ENCODE peak calls at places on chromosomes 1 and 21, in eight cellular contexts. One of them, this sample, is unnamed. For H3K36me3, the result is how much of the 10 kb centered on the place peaks cover.

GRCh38 chr1:198167436-198167934 is 10.7 kb downstream of the NEK7 start:
- DNase-seq in stomach: no peak
- DNase-seq in GM23338: no peak
- DNase-seq in PC-3: peak
- DNase-seq in HCT116: no peak
- DNase-seq in left ventricle myocardium inferior: no peak
- DNase-seq in mammary epithelial cell: peak
- DNase-seq in endodermal cell: no peak
- DNase-seq in this sample: no peak

GRCh38 chr1:25033828-25034451 is 103.9 kb upstream of the RUNX3 start:
- DNase-seq in stomach: peak
- DNase-seq in GM23338: no peak
- DNase-seq in PC-3: no peak
- DNase-seq in HCT116: no peak
- DNase-seq in left ventricle myocardium inferior: peak
- DNase-seq in mammary epithelial cell: no peak
- DNase-seq in endodermal cell: no peak
- DNase-seq in this sample: no peak

GRCh38 chr1:74611887-74612286 is 61.7 kb downstream of the ERICH3 start:
- DNase-seq in stomach: no peak
- DNase-seq in GM23338: no peak
- DNase-seq in PC-3: no peak
- DNase-seq in HCT116: no peak
- DNase-seq in left ventricle myocardium inferior: no peak
- DNase-seq in mammary epithelial cell: no peak
- DNase-seq in endodermal cell: no peak
- DNase-seq in this sample: no peak

GRCh38 chr1:236301080-236301957 is 19.6 kb upstream of the ERO1B start:
- DNase-seq in stomach: no peak
- DNase-seq in GM23338: peak
- DNase-seq in PC-3: no peak
- DNase-seq in HCT116: no peak
- DNase-seq in left ventricle myocardium inferior: no peak
- DNase-seq in mammary epithelial cell: no peak
- DNase-seq in endodermal cell: no peak
- DNase-seq in this sample: no peak

GRCh38 chr1:243974451-243975292 is 76.4 kb upstream of the ZBTB18 start:
- DNase-seq in stomach: no peak
- DNase-seq in GM23338: peak
- DNase-seq in PC-3: peak
- DNase-seq in HCT116: no peak
- DNase-seq in left ventricle myocardium inferior: no peak
- DNase-seq in mammary epithelial cell: no peak
- DNase-seq in endodermal cell: peak
- DNase-seq in this sample: no peak

GRCh38 chr1:243482237-243483022 is 226.6 kb downstream of the SDCCAG8 start:
- DNase-seq in stomach: no peak
- DNase-seq in GM23338: peak
- DNase-seq in PC-3: peak
- DNase-seq in HCT116: no peak
- DNase-seq in left ventricle myocardium inferior: no peak
- DNase-seq in mammary epithelial cell: peak
- DNase-seq in endodermal cell: peak
- DNase-seq in this sample: no peak

GRCh38 chr1:191674780-191675179 is 483.5 kb upstream of the RGS18 start:
- DNase-seq in stomach: no peak
- DNase-seq in GM23338: peak
- DNase-seq in PC-3: no peak
- DNase-seq in HCT116: no peak
- DNase-seq in left ventricle myocardium inferior: no peak
- DNase-seq in mammary epithelial cell: no peak
- DNase-seq in endodermal cell: no peak
- DNase-seq in this sample: no peak

GRCh38 chr1:64343105-64343960 is 126.6 kb upstream of the CACHD1 start:
- DNase-seq in stomach: no peak
- DNase-seq in GM23338: no peak
- DNase-seq in PC-3: peak
- DNase-seq in HCT116: peak
- DNase-seq in left ventricle myocardium inferior: no peak
- DNase-seq in mammary epithelial cell: peak
- DNase-seq in endodermal cell: peak
- DNase-seq in this sample: peak

GRCh38 chr1:234893725-234894630 is 234.7 kb downstream of the TOMM20 start:
- DNase-seq in stomach: peak
- DNase-seq in GM23338: no peak
- DNase-seq in PC-3: peak
- DNase-seq in HCT116: no peak
- DNase-seq in left ventricle myocardium inferior: no peak
- DNase-seq in mammary epithelial cell: peak
- DNase-seq in endodermal cell: no peak
- DNase-seq in this sample: no peak

GRCh38 chr1:70090875-70091274 is 114.5 kb downstream of the LRRC40 start:
- DNase-seq in stomach: no peak
- DNase-seq in GM23338: no peak
- DNase-seq in PC-3: peak
- DNase-seq in HCT116: no peak
- DNase-seq in left ventricle myocardium inferior: no peak
- DNase-seq in mammary epithelial cell: peak
- DNase-seq in endodermal cell: no peak
- DNase-seq in this sample: peak

DNA sequence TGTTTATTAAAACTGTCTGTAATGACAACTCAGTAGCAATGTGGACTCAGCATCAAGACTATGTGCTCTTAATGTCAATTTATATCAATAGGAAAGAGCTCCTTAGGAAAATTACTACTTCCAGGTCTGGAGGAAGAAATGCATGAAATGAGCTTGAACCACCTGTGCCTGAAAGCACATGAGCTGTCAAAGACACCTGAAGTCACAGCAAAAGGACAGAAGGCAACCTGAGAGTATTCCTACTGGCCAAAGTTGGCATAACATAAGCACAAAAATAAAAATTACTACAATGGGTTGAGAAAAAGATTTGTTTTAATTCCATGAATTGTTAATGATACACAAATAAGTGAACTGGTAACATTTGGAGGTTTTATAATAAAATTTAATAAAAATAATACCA is 13.4 kb upstream of the KRTAP7-1 start:
- DNase-seq in stomach: no peak
- DNase-seq in GM23338: peak
- DNase-seq in PC-3: no peak
- DNase-seq in HCT116: no peak
- DNase-seq in left ventricle myocardium inferior: no peak
- DNase-seq in mammary epithelial cell: no peak
- DNase-seq in endodermal cell: no peak
- DNase-seq in this sample: no peak
- TF ChIP-seq CTCF in stomach: no peak
- TF ChIP-seq CTCF in GM23338: no peak
- TF ChIP-seq CTCF in PC-3: peak
- TF ChIP-seq CTCF in HCT116: no peak
- TF ChIP-seq CTCF in left ventricle myocardium inferior: no peak
- TF ChIP-seq CTCF in mammary epithelial cell: no peak
- TF ChIP-seq CTCF in endodermal cell: peak
- TF ChIP-seq CTCF in this sample: no peak

GRCh38 chr1:56975446-56975845 is 9.6 kb upstream of the C8B start:
- DNase-seq in stomach: no peak
- DNase-seq in GM23338: no peak
- DNase-seq in PC-3: no peak
- DNase-seq in HCT116: no peak
- DNase-seq in left ventricle myocardium inferior: no peak
- DNase-seq in mammary epithelial cell: no peak
- DNase-seq in endodermal cell: no peak
- DNase-seq in this sample: no peak

GRCh38 chr1:56968878-56969495 is 3.2 kb upstream of the C8B start:
- DNase-seq in stomach: no peak
- DNase-seq in GM23338: no peak
- DNase-seq in PC-3: no peak
- DNase-seq in HCT116: no peak
- DNase-seq in left ventricle myocardium inferior: no peak
- DNase-seq in mammary epithelial cell: peak
- DNase-seq in endodermal cell: no peak
- DNase-seq in this sample: peak

GRCh38 chr1:56973898-56974752 is 8.3 kb upstream of the C8B start:
- DNase-seq in stomach: no peak
- DNase-seq in GM23338: no peak
- DNase-seq in PC-3: no peak
- DNase-seq in HCT116: no peak
- DNase-seq in left ventricle myocardium inferior: no peak
- DNase-seq in mammary epithelial cell: peak
- DNase-seq in endodermal cell: no peak
- DNase-seq in this sample: no peak

GRCh38 chr1:56970280-56970679 is 4.5 kb upstream of the C8B start:
- DNase-seq in stomach: no peak
- DNase-seq in GM23338: no peak
- DNase-seq in PC-3: no peak
- DNase-seq in HCT116: no peak
- DNase-seq in left ventricle myocardium inferior: no peak
- DNase-seq in mammary epithelial cell: no peak
- DNase-seq in endodermal cell: no peak
- DNase-seq in this sample: no peak

DNA sequence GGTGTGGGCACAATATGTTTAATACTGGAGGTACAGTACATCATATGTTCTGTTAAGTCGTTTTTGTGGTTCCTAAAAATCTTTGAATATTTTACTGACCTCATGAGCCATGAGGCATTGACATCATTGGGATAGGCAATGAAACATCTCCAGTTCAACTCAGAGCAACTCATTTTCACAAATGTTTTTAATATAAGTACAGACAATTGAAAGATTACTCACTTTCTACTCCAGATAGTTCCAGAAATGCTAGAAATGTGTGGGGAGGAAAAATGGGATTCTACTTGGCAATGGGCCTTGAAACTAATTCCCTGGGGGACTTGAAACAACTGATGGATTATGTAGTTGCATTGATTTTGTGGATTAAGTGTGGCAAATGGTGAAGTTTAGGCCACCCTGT is 7.2 kb upstream of the C8B start:
- DNase-seq in stomach: no peak
- DNase-seq in GM23338: no peak
- DNase-seq in PC-3: no peak
- DNase-seq in HCT116: no peak
- DNase-seq in left ventricle myocardium inferior: no peak
- DNase-seq in mammary epithelial cell: no peak
- DNase-seq in endodermal cell: no peak
- DNase-seq in this sample: no peak
- H3K36me3 ChIP-seq in stomach: under half
- H3K36me3 ChIP-seq in GM23338: under half
- H3K36me3 ChIP-seq in PC-3: under half
- H3K36me3 ChIP-seq in HCT116: under half
- H3K36me3 ChIP-seq in left ventricle myocardium inferior: under half
- H3K36me3 ChIP-seq in mammary epithelial cell: under half
- H3K36me3 ChIP-seq in endodermal cell: under half
- H3K36me3 ChIP-seq in this sample: under half

GRCh38 chr1:112794654-112795239 is 79.6 kb upstream of the PPM1J start:
- DNase-seq in stomach: no peak
- DNase-seq in GM23338: peak
- DNase-seq in PC-3: no peak
- DNase-seq in HCT116: no peak
- DNase-seq in left ventricle myocardium inferior: no peak
- DNase-seq in mammary epithelial cell: no peak
- DNase-seq in endodermal cell: no peak
- DNase-seq in this sample: no peak

GRCh38 chr1:112790920-112791722 is 76.0 kb upstream of the PPM1J start:
- DNase-seq in stomach: no peak
- DNase-seq in GM23338: no peak
- DNase-seq in PC-3: no peak
- DNase-seq in HCT116: no peak
- DNase-seq in left ventricle myocardium inferior: no peak
- DNase-seq in mammary epithelial cell: no peak
- DNase-seq in endodermal cell: peak
- DNase-seq in this sample: no peak

GRCh38 chr1:112788561-112788960 is 73.4 kb upstream of the PPM1J start:
- DNase-seq in stomach: no peak
- DNase-seq in GM23338: no peak
- DNase-seq in PC-3: no peak
- DNase-seq in HCT116: no peak
- DNase-seq in left ventricle myocardium inferior: no peak
- DNase-seq in mammary epithelial cell: no peak
- DNase-seq in endodermal cell: no peak
- DNase-seq in this sample: no peak

GRCh38 chr1:112793631-112794565 is 78.8 kb upstream of the PPM1J start:
- DNase-seq in stomach: peak
- DNase-seq in GM23338: no peak
- DNase-seq in PC-3: no peak
- DNase-seq in HCT116: no peak
- DNase-seq in left ventricle myocardium inferior: no peak
- DNase-seq in mammary epithelial cell: no peak
- DNase-seq in endodermal cell: peak
- DNase-seq in this sample: no peak

DNA sequence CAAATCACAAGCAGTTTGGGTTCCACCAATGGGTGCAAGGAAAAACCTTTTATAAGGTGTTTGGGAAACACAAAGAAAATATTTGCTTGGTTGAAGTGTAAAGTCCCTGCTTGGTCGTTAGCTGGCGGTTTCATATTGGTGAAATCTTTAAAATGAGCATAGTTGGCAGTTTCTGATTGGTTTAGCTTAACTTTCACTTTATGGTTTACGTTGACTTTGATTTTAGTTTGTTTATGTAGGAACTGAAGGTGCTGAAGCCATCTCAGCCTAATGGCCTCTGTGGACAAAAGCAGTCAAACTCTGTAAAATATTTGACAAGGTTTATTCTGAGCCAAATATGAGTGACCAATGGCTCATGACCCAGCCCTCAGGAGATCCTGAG is 76.6 kb upstream of the PPM1J start:
- DNase-seq in stomach: no peak
- DNase-seq in GM23338: no peak
- DNase-seq in PC-3: no peak
- DNase-seq in HCT116: no peak
- DNase-seq in left ventricle myocardium inferior: no peak
- DNase-seq in mammary epithelial cell: no peak
- DNase-seq in endodermal cell: no peak
- DNase-seq in this sample: no peak
- TF ChIP-seq CTCF in stomach: no peak
- TF ChIP-seq CTCF in GM23338: no peak
- TF ChIP-seq CTCF in PC-3: no peak
- TF ChIP-seq CTCF in HCT116: no peak
- TF ChIP-seq CTCF in left ventricle myocardium inferior: no peak
- TF ChIP-seq CTCF in mammary epithelial cell: no peak
- TF ChIP-seq CTCF in endodermal cell: no peak
- TF ChIP-seq CTCF in this sample: no peak

GRCh38 chr1:26259578-26259977 is 20.3 kb upstream of the SH3BGRL3 start:
- DNase-seq in stomach: no peak
- DNase-seq in GM23338: no peak
- DNase-seq in PC-3: no peak
- DNase-seq in HCT116: no peak
- DNase-seq in left ventricle myocardium inferior: no peak
- DNase-seq in mammary epithelial cell: no peak
- DNase-seq in endodermal cell: no peak
- DNase-seq in this sample: no peak

GRCh38 chr1:26263212-26263611 is 16.7 kb upstream of the SH3BGRL3 start:
- DNase-seq in stomach: no peak
- DNase-seq in GM23338: no peak
- DNase-seq in PC-3: no peak
- DNase-seq in HCT116: no peak
- DNase-seq in left ventricle myocardium inferior: no peak
- DNase-seq in mammary epithelial cell: no peak
- DNase-seq in endodermal cell: no peak
- DNase-seq in this sample: no peak

GRCh38 chr1:26254404-26254803 is 20.4 kb downstream of the CEP85 start:
- DNase-seq in stomach: no peak
- DNase-seq in GM23338: no peak
- DNase-seq in PC-3: no peak
- DNase-seq in HCT116: no peak
- DNase-seq in left ventricle myocardium inferior: no peak
- DNase-seq in mammary epithelial cell: no peak
- DNase-seq in endodermal cell: no peak
- DNase-seq in this sample: no peak

GRCh38 chr1:26259005-26259404 is 20.9 kb upstream of the SH3BGRL3 start:
- DNase-seq in stomach: no peak
- DNase-seq in GM23338: no peak
- DNase-seq in PC-3: no peak
- DNase-seq in HCT116: no peak
- DNase-seq in left ventricle myocardium inferior: no peak
- DNase-seq in mammary epithelial cell: no peak
- DNase-seq in endodermal cell: no peak
- DNase-seq in this sample: no peak
- H3K36me3 ChIP-seq in stomach: half or more
- H3K36me3 ChIP-seq in GM23338: half or more
- H3K36me3 ChIP-seq in PC-3: half or more
- H3K36me3 ChIP-seq in HCT116: under half
- H3K36me3 ChIP-seq in left ventricle myocardium inferior: half or more
- H3K36me3 ChIP-seq in mammary epithelial cell: under half
- H3K36me3 ChIP-seq in endodermal cell: half or more
- H3K36me3 ChIP-seq in this sample: under half